ENCODE peak calls at places on chromosomes 5 and 9, in four cellular contexts. I, K, Q and S are unnamed samples.

GRCh38 chr9:134188421-134189166 is 24.2 kb upstream of the RNU6ATAC start:
- DNase-seq in I (no peak), K (no peak), Q (no peak), S (no peak)

GRCh38 chr5:35954175-35954574 is 15.8 kb upstream of the CAPSL start:
- DNase-seq in I (no peak), K (no peak), Q (no peak), S (no peak)

GRCh38 chr5:54387659-54388232 is 67.8 kb upstream of the HSPB3 start:
- DNase-seq in I (no peak), K (no peak), Q (no peak), S (no peak)

GRCh38 chr5:54251981-54252380 is 58.4 kb downstream of the ARL15 start:
- DNase-seq in I (no peak), K (no peak), Q (no peak), S (no peak)

GRCh38 chr5:133819977-133820471 is 148.4 kb downstream of the C5orf15 start:
- DNase-seq in I (no peak), K (no peak), Q (no peak), S (no peak)

GRCh38 chr5:103111458-103111857 is 8.5 kb downstream of the GIN1 start:
- DNase-seq in I (no peak), K (no peak), Q (no peak), S (no peak)

GRCh38 chr5:84298628-84299027 is 86.1 kb downstream of the EDIL3 start:
- DNase-seq in I (no peak), K (no peak), Q (no peak), S (no peak)

GRCh38 chr5:111854196-111854595 is 97.2 kb upstream of the NREP start:
- DNase-seq in I (no peak), K (no peak), Q (no peak), S (no peak)

GRCh38 chr9:123339666-123340414 is 16.2 kb upstream of the CRB2 start:
- DNase-seq in I (no peak), K (peak; percentile 78), Q (no peak), S (no peak)

GRCh38 chr5:178068293-178068692 is 45.0 kb upstream of the N4BP3 start:
- DNase-seq in I (no peak), K (no peak), Q (no peak), S (no peak)

GRCh38 chr9:120362446-120362845 is 217.5 kb downstream of the CDK5RAP2 start:
- DNase-seq in I (no peak), K (no peak), Q (no peak), S (no peak)

GRCh38 chr5:6488021-6488420 is 39.4 kb downstream of the UBE2QL1 start:
- DNase-seq in I (no peak), K (no peak), Q (no peak), S (no peak)

GRCh38 chr9:16150938-16151650 is 598.3 kb downstream of the CCDC171 start:
- DNase-seq in I (no peak), K (peak; percentile 24), Q (no peak), S (no peak)

GRCh38 chr5:140235776-140236558 is 61.0 kb downstream of the CYSTM1 start:
- DNase-seq in I (no peak), K (no peak), Q (no peak), S (peak; percentile 48)

GRCh38 chr5:172785429-172786088 is 14.6 kb upstream of the DUSP1 start:
- DNase-seq in I (no peak), K (no peak), Q (no peak), S (no peak)

GRCh38 chr5:174003795-174004194 is 14.8 kb downstream of the C5orf47 start:
- DNase-seq in I (no peak), K (no peak), Q (no peak), S (no peak)

GRCh38 chr5:98314262-98314661 is 459.2 kb upstream of the RGMB start:
- DNase-seq in I (no peak), K (no peak), Q (no peak), S (no peak)

GRCh38 chr5:5629579-5629978 is 207.1 kb downstream of the ICE1 start:
- DNase-seq in I (no peak), K (no peak), Q (no peak), S (no peak)

GRCh38 chr5:122704247-122705036 is 70.4 kb upstream of the SNX2 start:
- DNase-seq in I (peak; percentile 32), K (no peak), Q (peak; percentile 25), S (peak; percentile 45)

GRCh38 chr9:129932303-129933151 is 97.3 kb downstream of the USP20 start:
- DNase-seq in I (no peak), K (peak; percentile 47), Q (no peak), S (no peak)

GRCh38 chr5:180176191-180176590 is 32.8 kb downstream of the RASGEF1C start:
- DNase-seq in I (no peak), K (no peak), Q (no peak), S (no peak)

GRCh38 chr5:170145462-170145861 is 39.8 kb downstream of the FOXI1 start:
- DNase-seq in I (no peak), K (no peak), Q (peak; percentile 59), S (no peak)

GRCh38 chr9:88776717-88777497 is 214.4 kb upstream of the S1PR3 start:
- DNase-seq in I (peak; percentile 44), K (no peak), Q (no peak), S (peak; percentile 15)

GRCh38 chr9:36632892-36633291 is 60.2 kb downstream of the MELK start:
- DNase-seq in I (peak; percentile 25), K (no peak), Q (peak; percentile 36), S (peak; percentile 15)

GRCh38 chr5:119313207-119313606 is 42.6 kb upstream of the TNFAIP8 start:
- DNase-seq in I (no peak), K (no peak), Q (no peak), S (no peak)

GRCh38 chr9:136088481-136088938 is 6.6 kb downstream of the NACC2 start:
- DNase-seq in I (no peak), K (no peak), Q (peak; percentile 18), S (no peak)
- TF ChIP-seq MYC in I (no peak), K (no peak), Q (no peak), S (no peak)

GRCh38 chr5:2751592-2752021 is at the start of gene IRX2:
- DNase-seq in I (peak; percentile 44), K (no peak), Q (no peak), S (no peak)
- TF ChIP-seq POLR2AphosphoS2 in I (no peak), K (no peak), Q (no peak), S (no peak)

DNA sequence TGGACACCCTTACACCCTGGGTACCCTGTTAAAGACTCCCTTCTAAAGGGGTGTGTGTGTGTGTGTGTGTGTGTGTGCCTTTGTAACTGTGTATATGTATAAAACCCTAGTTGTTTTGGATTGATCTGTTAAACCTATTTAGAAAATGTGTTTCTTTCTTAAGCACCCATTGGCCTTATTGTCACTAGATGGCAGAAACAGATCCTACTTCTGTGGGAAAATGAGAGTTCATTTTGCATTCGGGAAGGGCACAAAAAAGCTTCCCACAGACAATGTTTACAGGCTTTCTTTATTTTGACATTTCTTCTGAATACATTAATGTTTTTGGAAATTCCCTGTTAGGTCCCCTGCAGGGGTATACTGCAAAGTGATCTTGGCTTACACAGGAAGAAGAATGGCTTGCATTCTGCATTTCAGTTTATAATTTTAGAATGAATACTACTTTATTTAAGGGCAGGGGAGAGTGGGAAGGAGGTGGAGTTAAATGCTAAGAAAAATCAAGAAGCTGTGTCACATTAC is 481.8 kb upstream of the ARRDC3 start:
- DNase-seq in I (no peak), K (no peak), Q (no peak), S (no peak)
- TF ChIP-seq MYC in I (no peak), K (no peak), Q (no peak), S (no peak)

DNA sequence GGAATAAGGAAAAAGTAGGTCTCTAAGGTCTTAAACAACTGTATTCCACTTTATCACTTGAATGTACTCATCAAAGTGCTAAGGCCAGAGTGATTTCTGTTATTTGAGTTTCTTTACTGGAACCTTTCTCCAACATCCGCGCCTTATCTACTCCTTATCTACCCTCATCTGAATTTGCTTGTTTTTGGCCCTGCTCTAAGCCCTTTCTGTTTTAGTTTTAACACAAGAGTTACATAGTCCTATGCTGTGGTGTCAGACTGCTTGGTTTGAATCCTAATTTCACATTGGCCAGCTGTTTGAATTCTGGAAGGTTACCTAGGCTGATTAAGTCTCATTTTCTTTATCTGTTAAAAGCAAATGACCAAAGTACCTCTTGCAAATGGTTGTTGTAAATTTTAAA is 128.3 kb downstream of the PCSK5 start:
- DNase-seq in I (no peak), K (no peak), Q (no peak), S (no peak)
- TF ChIP-seq POLR2AphosphoS2 in I (no peak), K (no peak), Q (no peak), S (no peak)

DNA sequence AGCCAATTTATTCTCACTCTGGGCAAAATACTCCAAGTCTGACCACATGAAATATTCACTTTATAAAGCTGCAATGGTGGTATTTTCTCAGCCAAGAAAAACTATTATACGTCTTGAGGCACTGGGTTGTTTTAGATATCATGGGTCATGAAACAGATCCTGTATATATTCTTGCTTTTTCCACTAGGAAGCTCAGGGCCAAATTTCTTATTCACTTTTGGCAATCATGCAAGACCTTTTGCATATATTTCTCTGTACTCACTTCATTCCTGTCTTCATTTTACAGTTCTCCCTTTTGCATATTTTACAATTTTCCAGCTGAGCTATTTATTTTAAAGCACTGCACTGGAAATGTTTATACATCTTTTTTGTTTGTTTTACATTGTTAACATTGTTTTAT is 49.8 kb downstream of the GABBR2 start:
- DNase-seq in I (no peak), K (no peak), Q (no peak), S (no peak)
- TF ChIP-seq MYC in I (no peak), K (no peak), Q (no peak), S (no peak)

GRCh38 chr9:90838098-90838497 is 36.5 kb downstream of the SYK start:
- DNase-seq in I (no peak), K (no peak), Q (no peak), S (no peak)
- TF ChIP-seq POLR2AphosphoS2 in I (no peak), K (no peak), Q (no peak), S (no peak)

DNA sequence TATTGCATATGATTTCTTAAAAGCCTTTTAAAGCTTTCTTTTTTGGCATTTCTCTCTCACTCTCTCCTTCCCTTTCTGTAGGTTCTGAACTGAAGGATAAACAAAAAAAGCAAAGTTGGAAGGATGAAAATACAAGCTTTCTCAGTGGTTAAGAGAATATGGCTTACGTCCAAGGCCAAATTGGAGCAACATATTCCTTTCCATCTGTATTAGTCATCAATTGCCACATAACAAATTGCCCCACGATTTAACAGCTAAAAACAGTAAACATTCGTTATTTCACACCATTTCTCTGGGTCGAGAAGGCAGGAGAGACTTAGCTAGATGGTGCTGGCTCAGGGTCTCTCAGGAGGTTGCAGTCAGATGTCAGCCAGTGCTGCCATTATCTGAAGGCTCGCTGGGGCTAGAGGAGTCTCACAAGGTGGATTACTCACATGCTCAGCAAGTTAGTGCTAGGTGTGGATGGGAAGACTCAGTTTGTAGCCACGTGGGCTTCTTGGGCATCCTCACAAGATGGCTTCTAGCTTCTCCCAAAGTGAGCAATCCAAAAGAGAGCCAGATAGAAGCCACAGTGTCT is 2.0 kb upstream of the ROR2 start:
- DNase-seq in I (no peak), K (no peak), Q (no peak), S (no peak)
- TF ChIP-seq MYC in I (no peak), K (no peak), Q (no peak), S (no peak)